ENCODE peak calls at places on chromosomes 13 and 19, in four cellular contexts. One of them, this sample, is unnamed.

GRCh38 chr13:90564566-90564965 is 782.9 kb upstream of the MIR17HG start:
- DNase-seq in mammary epithelial cell: no peak
- DNase-seq in lower leg skin: no peak
- DNase-seq in neural crest cell: no peak
- DNase-seq in this sample: no peak

GRCh38 chr19:10009714-10010224 is 535 bp downstream of the COL5A3 start:
- DNase-seq in lower leg skin: no peak
- DNase-seq in neural crest cell: no peak
- DNase-seq in mammary epithelial cell: peak
- DNase-seq in this sample: no peak

GRCh38 chr13:60329221-60329983 is 67.6 kb upstream of the TDRD3 start:
- DNase-seq in lower leg skin: no peak
- DNase-seq in mammary epithelial cell: peak
- DNase-seq in neural crest cell: peak
- DNase-seq in this sample: peak

GRCh38 chr13:82458169-82458568 is 1424.1 kb downstream of the SLITRK1 start:
- DNase-seq in neural crest cell: no peak
- DNase-seq in lower leg skin: no peak
- DNase-seq in mammary epithelial cell: no peak
- DNase-seq in this sample: no peak

GRCh38 chr19:10858204-10858828 is 10.1 kb downstream of the C19orf38 start:
- DNase-seq in lower leg skin: no peak
- DNase-seq in neural crest cell: peak
- DNase-seq in mammary epithelial cell: no peak
- DNase-seq in this sample: peak

GRCh38 chr19:29457413-29457812 is 68.4 kb upstream of the VSTM2B start:
- DNase-seq in mammary epithelial cell: no peak
- DNase-seq in neural crest cell: no peak
- DNase-seq in lower leg skin: no peak
- DNase-seq in this sample: no peak

GRCh38 chr19:39347332-39348227 is 5.4 kb downstream of the SAMD4B start:
- DNase-seq in lower leg skin: no peak
- DNase-seq in mammary epithelial cell: no peak
- DNase-seq in neural crest cell: no peak
- DNase-seq in this sample: no peak

GRCh38 chr19:21434967-21435544 is 38.1 kb downstream of the ZNF493 start:
- DNase-seq in neural crest cell: no peak
- DNase-seq in lower leg skin: no peak
- DNase-seq in mammary epithelial cell: no peak
- DNase-seq in this sample: no peak

GRCh38 chr19:14139944-14140343 is 3.6 kb upstream of the ASF1B start:
- DNase-seq in mammary epithelial cell: no peak
- DNase-seq in neural crest cell: peak
- DNase-seq in lower leg skin: peak
- DNase-seq in this sample: peak

GRCh38 chr19:10078329-10078728 is 7.8 kb upstream of the SHFL start:
- DNase-seq in lower leg skin: no peak
- DNase-seq in neural crest cell: no peak
- DNase-seq in mammary epithelial cell: no peak
- DNase-seq in this sample: no peak

GRCh38 chr13:51814071-51814470 is 10.1 kb upstream of the DHRS12 start:
- DNase-seq in neural crest cell: no peak
- DNase-seq in mammary epithelial cell: no peak
- DNase-seq in lower leg skin: no peak
- DNase-seq in this sample: no peak

GRCh38 chr19:2650515-2650914 is 52.0 kb downstream of the GNG7 start:
- DNase-seq in lower leg skin: no peak
- DNase-seq in neural crest cell: no peak
- DNase-seq in mammary epithelial cell: no peak
- DNase-seq in this sample: no peak

GRCh38 chr19:31355330-31356289 is 6.4 kb upstream of the TSHZ3 start:
- DNase-seq in mammary epithelial cell: no peak
- DNase-seq in lower leg skin: no peak
- DNase-seq in neural crest cell: no peak
- DNase-seq in this sample: no peak

GRCh38 chr19:31354919-31355318 is 5.7 kb upstream of the TSHZ3 start:
- DNase-seq in lower leg skin: no peak
- DNase-seq in neural crest cell: no peak
- DNase-seq in mammary epithelial cell: no peak
- DNase-seq in this sample: no peak

GRCh38 chr19:31354316-31354715 is 5.1 kb upstream of the TSHZ3 start:
- DNase-seq in neural crest cell: no peak
- DNase-seq in mammary epithelial cell: no peak
- DNase-seq in lower leg skin: no peak
- DNase-seq in this sample: no peak

GRCh38 chr19:31357315-31357673 is 8.1 kb upstream of the TSHZ3 start:
- DNase-seq in lower leg skin: no peak
- DNase-seq in neural crest cell: no peak
- DNase-seq in mammary epithelial cell: no peak
- DNase-seq in this sample: no peak

GRCh38 chr19:31356587-31357314 is 7.5 kb upstream of the TSHZ3 start:
- DNase-seq in neural crest cell: no peak
- DNase-seq in mammary epithelial cell: no peak
- DNase-seq in lower leg skin: no peak
- DNase-seq in this sample: no peak
- TF ChIP-seq CTCF in neural crest cell: peak
- TF ChIP-seq CTCF in mammary epithelial cell: peak
- TF ChIP-seq CTCF in lower leg skin: no peak
- TF ChIP-seq CTCF in this sample: no peak

GRCh38 chr19:16117594-16118033 is 5.9 kb downstream of the RAB8A start:
- DNase-seq in mammary epithelial cell: no peak
- DNase-seq in lower leg skin: no peak
- DNase-seq in neural crest cell: no peak
- DNase-seq in this sample: no peak
- TF ChIP-seq CTCF in mammary epithelial cell: no peak
- TF ChIP-seq CTCF in lower leg skin: no peak
- TF ChIP-seq CTCF in neural crest cell: no peak
- TF ChIP-seq CTCF in this sample: no peak

GRCh38 chr13:76795701-76796695 is 90.2 kb downstream of the KCTD12 start:
- DNase-seq in mammary epithelial cell: no peak
- DNase-seq in neural crest cell: no peak
- DNase-seq in lower leg skin: no peak
- DNase-seq in this sample: no peak

GRCh38 chr13:76790519-76791289 is 95.5 kb downstream of the KCTD12 start:
- DNase-seq in mammary epithelial cell: no peak
- DNase-seq in lower leg skin: no peak
- DNase-seq in neural crest cell: no peak
- DNase-seq in this sample: no peak

GRCh38 chr13:76791290-76791664 is 94.9 kb downstream of the KCTD12 start:
- DNase-seq in mammary epithelial cell: peak
- DNase-seq in lower leg skin: no peak
- DNase-seq in neural crest cell: no peak
- DNase-seq in this sample: no peak

GRCh38 chr13:76798037-76798436 is 88.2 kb downstream of the KCTD12 start:
- DNase-seq in lower leg skin: no peak
- DNase-seq in mammary epithelial cell: no peak
- DNase-seq in neural crest cell: no peak
- DNase-seq in this sample: no peak

DNA sequence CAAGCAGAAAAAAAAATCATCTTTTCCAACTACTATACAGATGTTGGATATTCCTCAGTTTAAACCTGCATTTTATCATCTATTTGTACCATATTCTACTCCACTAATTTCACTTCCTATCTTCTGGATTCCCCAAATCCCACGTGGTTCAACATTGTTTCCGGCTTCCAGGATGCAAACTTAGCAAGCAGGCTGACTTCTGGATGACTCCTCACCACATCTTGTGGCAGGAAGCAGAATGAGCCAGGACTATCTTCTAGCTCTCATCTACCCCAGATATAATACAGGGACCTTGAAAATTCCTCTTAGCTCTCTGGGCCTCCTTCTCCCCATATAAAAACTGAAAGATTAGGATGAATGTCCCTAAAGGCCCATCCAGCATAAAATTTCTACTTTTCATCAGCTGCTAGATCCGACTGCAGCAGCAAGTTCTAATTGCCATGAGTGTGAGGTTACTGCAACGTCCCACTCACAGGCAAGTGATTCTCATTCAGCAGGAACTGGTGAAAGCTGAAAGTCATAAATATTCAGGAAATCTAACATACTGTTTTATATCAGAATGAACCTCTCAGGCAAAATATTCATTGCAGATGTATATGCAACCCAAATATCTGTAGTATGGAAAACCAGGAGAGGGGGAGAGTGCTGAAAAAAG is 93.4 kb downstream of the KCTD12 start:
- DNase-seq in mammary epithelial cell: peak
- DNase-seq in neural crest cell: no peak
- DNase-seq in lower leg skin: peak
- DNase-seq in this sample: no peak
- TF ChIP-seq CTCF in mammary epithelial cell: no peak
- TF ChIP-seq CTCF in neural crest cell: no peak
- TF ChIP-seq CTCF in lower leg skin: no peak
- TF ChIP-seq CTCF in this sample: no peak

GRCh38 chr19:34336781-34337271 is 28.2 kb upstream of the GPI start:
- DNase-seq in mammary epithelial cell: peak
- DNase-seq in lower leg skin: no peak
- DNase-seq in neural crest cell: peak
- DNase-seq in this sample: peak
- TF ChIP-seq CTCF in mammary epithelial cell: peak
- TF ChIP-seq CTCF in lower leg skin: no peak
- TF ChIP-seq CTCF in neural crest cell: peak
- TF ChIP-seq CTCF in this sample: peak

DNA sequence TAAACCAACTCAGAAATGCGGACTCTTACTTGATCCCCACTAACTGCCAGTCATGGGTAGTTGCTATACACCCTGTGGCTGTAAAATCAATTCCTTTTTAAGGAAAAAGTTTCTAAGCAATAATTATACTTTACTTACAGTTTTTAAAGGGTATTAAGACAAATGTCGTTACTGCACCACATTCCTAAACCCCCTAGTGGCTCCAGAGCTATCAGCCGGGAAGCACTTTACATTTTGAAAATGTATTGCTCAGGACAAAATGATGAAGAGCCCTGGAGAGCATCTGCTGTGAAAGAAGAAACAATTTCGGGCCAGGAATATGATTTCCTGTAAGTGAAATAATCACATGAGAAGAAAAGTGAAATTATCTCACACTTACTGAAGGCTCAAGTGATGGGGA is 36.7 kb downstream of the DCLK1 start:
- DNase-seq in mammary epithelial cell: no peak
- DNase-seq in lower leg skin: no peak
- DNase-seq in neural crest cell: no peak
- DNase-seq in this sample: no peak
- TF ChIP-seq CTCF in mammary epithelial cell: no peak
- TF ChIP-seq CTCF in lower leg skin: no peak
- TF ChIP-seq CTCF in neural crest cell: no peak
- TF ChIP-seq CTCF in this sample: no peak

DNA sequence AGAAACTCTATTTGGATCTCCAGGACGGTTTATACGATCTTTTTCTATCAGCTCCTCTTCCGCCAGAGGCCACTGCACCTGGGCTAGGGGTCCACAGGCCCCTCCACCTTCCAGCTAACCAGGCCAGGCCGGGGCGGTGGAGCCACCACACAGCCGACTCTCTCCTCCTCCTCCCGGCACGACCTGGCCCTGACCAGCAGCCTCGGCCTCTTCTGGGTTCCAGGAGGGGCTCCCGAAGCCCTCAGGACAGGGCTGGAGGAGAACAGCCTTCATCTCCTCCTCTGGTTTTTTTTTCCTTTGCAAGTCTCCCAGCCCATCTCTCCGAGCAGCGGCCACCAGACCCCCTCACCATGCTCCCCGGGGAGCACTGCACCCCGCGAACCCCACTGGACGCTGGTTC is 17.1 kb downstream of the DPF1 start:
- DNase-seq in neural crest cell: no peak
- DNase-seq in lower leg skin: no peak
- DNase-seq in mammary epithelial cell: no peak
- DNase-seq in this sample: no peak
- TF ChIP-seq CTCF in neural crest cell: no peak
- TF ChIP-seq CTCF in lower leg skin: no peak
- TF ChIP-seq CTCF in mammary epithelial cell: no peak
- TF ChIP-seq CTCF in this sample: no peak

This sample was measured in MCF 10A.